ENCODE peak calls at places on chromosomes 11 and 22, in seven cellular contexts. P, D, M, E, Y, O and S are unnamed samples.

GRCh38 chr11:7490535-7490934 is 5.2 kb downstream of the OLFML1 start:
- DNase-seq in Y (no peak), E (no peak), O (no peak), M (no peak), P (no peak), D (no peak), S (no peak)

GRCh38 chr11:78635814-78636506 is 61.3 kb upstream of the NARS2 start:
- DNase-seq in P (no peak), M (no peak), Y (no peak), D (no peak), O (no peak), E (no peak), S (no peak)

GRCh38 chr11:111819161-111820058 is 52.0 kb downstream of the ALG9 start:
- DNase-seq in M (peak), D (no peak), O (peak), E (no peak), Y (no peak), P (no peak), S (no peak)

GRCh38 chr11:7673724-7674434 is 579 bp upstream of the CYB5R2 start:
- DNase-seq in O (peak), P (no peak), D (no peak), M (no peak), E (peak), Y (peak), S (peak)

GRCh38 chr11:59191095-59191494 is 19.2 kb downstream of the DTX4 start:
- DNase-seq in D (no peak), Y (no peak), M (no peak), P (no peak), O (no peak), E (no peak), S (no peak)

GRCh38 chr22:50010676-50011446 is 1.7 kb downstream of the IL17REL start:
- DNase-seq in M (no peak), Y (no peak), E (no peak), P (no peak), O (no peak), D (no peak), S (no peak)

GRCh38 chr11:7239877-7240276 is 11.8 kb upstream of the SYT9 start:
- DNase-seq in O (no peak), Y (no peak), E (no peak), D (no peak), M (no peak), P (no peak), S (no peak)

GRCh38 chr11:75765116-75765515 is 3.5 kb upstream of the DGAT2 start:
- DNase-seq in D (no peak), E (no peak), P (no peak), Y (no peak), O (no peak), M (no peak), S (no peak)

GRCh38 chr22:41280065-41280464 is 5.9 kb downstream of the RANGAP1 start:
- DNase-seq in D (peak), Y (no peak), P (no peak), M (no peak), O (no peak), E (no peak), S (no peak)

GRCh38 chr22:33248927-33249326 is 190.7 kb upstream of the SYN3 start:
- DNase-seq in E (no peak), D (no peak), O (no peak), P (no peak), Y (no peak), M (no peak), S (no peak)

GRCh38 chr22:17753401-17753989 is 20.8 kb downstream of the BID start:
- DNase-seq in D (no peak), Y (no peak), M (peak), E (no peak), P (no peak), O (no peak), S (no peak)

GRCh38 chr11:10602366-10602765 is 33.9 kb upstream of the LYVE1 start:
- DNase-seq in O (no peak), E (no peak), Y (no peak), D (no peak), P (no peak), M (no peak), S (no peak)

GRCh38 chr11:108117746-108118371 is 3.5 kb upstream of the ACAT1 start:
- DNase-seq in D (peak), M (no peak), E (peak), P (no peak), O (no peak), Y (no peak), S (no peak)

GRCh38 chr11:31656051-31656450 is 146.5 kb downstream of the ELP4 start:
- DNase-seq in D (peak), Y (no peak), O (no peak), E (no peak), M (no peak), P (no peak), S (no peak)

GRCh38 chr11:336666-337002 is 16.0 kb upstream of the IFITM3 start:
- DNase-seq in E (no peak), Y (no peak), D (no peak), M (no peak), O (peak), P (no peak), S (no peak)

GRCh38 chr11:114432893-114433292 is 6.4 kb upstream of the REXO2 start:
- DNase-seq in Y (no peak), P (no peak), M (no peak), O (no peak), E (no peak), D (no peak), S (no peak)

GRCh38 chr22:35686298-35686697 is 31.4 kb upstream of the APOL5 start:
- DNase-seq in E (no peak), Y (no peak), O (no peak), P (no peak), D (no peak), M (no peak), S (no peak)

GRCh38 chr11:1738380-1738779 is 12.0 kb downstream of the IFITM10 start:
- DNase-seq in Y (no peak), O (no peak), D (no peak), E (no peak), M (no peak), P (no peak), S (no peak)

GRCh38 chr11:118673361-118674093 is 5.9 kb downstream of the TREH start:
- DNase-seq in E (no peak), M (no peak), Y (no peak), D (no peak), P (no peak), O (no peak), S (no peak)

GRCh38 chr11:8232414-8232813 is 31.3 kb downstream of the LMO1 start:
- DNase-seq in E (no peak), M (no peak), Y (no peak), O (no peak), D (no peak), P (no peak), S (no peak)

GRCh38 chr11:10072841-10073240 is 221.2 kb downstream of the SBF2 start:
- DNase-seq in E (no peak), O (no peak), P (no peak), M (peak), Y (no peak), D (peak), S (no peak)

GRCh38 chr22:50199251-50199721 is 1.5 kb upstream of the SELENOO start:
- DNase-seq in E (no peak), P (no peak), O (no peak), M (no peak), D (no peak), Y (no peak), S (no peak)

GRCh38 chr11:83918471-83918870 is 632.3 kb upstream of the CCDC90B start:
- DNase-seq in D (no peak), Y (no peak), M (no peak), P (peak), O (peak), E (no peak), S (no peak)

GRCh38 chr11:107563702-107564101 is 1.8 kb downstream of the ALKBH8 start:
- DNase-seq in O (peak), Y (peak), M (peak), P (no peak), D (peak), E (peak), S (peak)

GRCh38 chr11:6297831-6298230 is 22.5 kb downstream of the CAVIN3 start:
- DNase-seq in E (no peak), P (no peak), Y (no peak), D (peak), M (no peak), O (no peak), S (no peak)

GRCh38 chr11:116605543-116605942 is 167.2 kb downstream of the BUD13 start:
- DNase-seq in E (peak), Y (peak), M (peak), O (no peak), D (peak), P (no peak), S (no peak)

GRCh38 chr11:34641456-34641855 is 20.6 kb downstream of the EHF start:
- DNase-seq in P (no peak), Y (no peak), D (peak), O (no peak), E (no peak), M (no peak), S (no peak)

GRCh38 chr11:93591247-93591898 is 48.2 kb upstream of the SMCO4 start:
- DNase-seq in D (peak), E (peak), P (no peak), Y (no peak), M (peak), O (no peak), S (no peak)

GRCh38 chr11:60165946-60166345 is 16.9 kb downstream of the MS4A6A start:
- DNase-seq in P (no peak), M (no peak), O (no peak), E (no peak), D (peak), Y (no peak), S (no peak)

GRCh38 chr11:71489311-71490043 is 36.5 kb downstream of the NADSYN1 start:
- DNase-seq in P (no peak), M (peak), D (peak), E (no peak), Y (no peak), O (no peak), S (no peak)

GRCh38 chr11:724063-724732 is 18.2 kb downstream of the EPS8L2 start:
- DNase-seq in D (no peak), M (no peak), E (no peak), Y (peak), P (no peak), O (no peak), S (no peak)

GRCh38 chr11:11732116-11732515 is 109.7 kb upstream of the USP47 start:
- DNase-seq in E (no peak), Y (no peak), M (peak), O (no peak), P (no peak), D (peak), S (no peak)

GRCh38 chr11:134754823-134755198 is 342.8 kb upstream of the B3GAT1 start:
- DNase-seq in Y (no peak), E (no peak), O (no peak), M (no peak), D (no peak), P (no peak), S (no peak)
- TF ChIP-seq CTCF in Y (no peak), E (no peak), O (no peak), M (no peak), D (no peak), P (no peak), S (no peak)

GRCh38 chr22:48576333-48577013 is 1251.2 kb downstream of the BRD1 start:
- DNase-seq in O (no peak), Y (no peak), P (no peak), M (no peak), D (no peak), E (no peak), S (peak)
- TF ChIP-seq CTCF in O (peak), Y (no peak), P (peak), M (peak), D (no peak), E (no peak), S (peak)

GRCh38 chr11:64864473-64865285 is 13.7 kb downstream of the EHD1 start:
- DNase-seq in D (no peak), E (no peak), M (peak), O (peak), P (peak), Y (no peak), S (no peak)
- TF ChIP-seq CTCF in D (no peak), E (no peak), M (no peak), O (no peak), P (no peak), Y (no peak), S (no peak)

DNA sequence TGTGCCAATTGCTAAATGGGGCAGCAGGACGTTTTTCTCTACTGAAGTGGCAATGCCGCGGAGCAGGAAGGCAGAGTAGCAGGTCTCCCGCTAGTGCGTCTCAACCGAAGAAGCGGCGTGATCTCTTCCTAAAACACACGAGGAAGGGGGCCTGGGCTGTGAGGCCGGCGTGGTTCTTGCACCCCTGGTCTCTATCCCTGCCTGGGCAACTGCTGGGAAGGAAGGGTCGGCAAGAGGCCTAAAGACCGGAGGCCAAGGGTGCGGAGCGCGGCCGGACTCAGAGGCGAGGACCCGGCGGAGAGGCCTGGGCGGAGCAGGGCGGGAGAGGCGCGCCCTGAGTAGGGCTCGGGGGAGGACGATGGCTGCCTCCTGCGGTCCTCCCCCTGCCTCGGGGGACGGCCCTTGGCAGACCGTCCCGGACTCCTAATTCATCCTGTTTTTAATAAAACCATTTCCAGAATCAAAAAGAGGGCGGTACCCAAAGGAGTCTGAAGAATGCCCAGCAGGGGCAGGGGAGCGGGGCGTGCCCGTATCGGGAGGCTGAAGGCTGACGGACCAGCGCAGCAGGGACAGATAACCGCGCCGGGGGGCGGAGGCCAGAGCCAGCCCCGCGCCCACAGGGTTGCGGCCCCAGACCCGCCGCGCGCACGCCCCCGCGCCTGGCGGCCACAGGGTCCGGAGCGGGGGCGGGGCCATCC is 559 bp upstream of the APLP2 start:
- DNase-seq in D (peak), E (peak), P (peak), M (peak), O (peak), Y (no peak), S (peak)
- TF ChIP-seq CTCF in D (no peak), E (no peak), P (peak), M (peak), O (peak), Y (peak), S (no peak)

GRCh38 chr11:57340228-57340627 is 2.1 kb downstream of the P2RX3 start:
- DNase-seq in P (no peak), M (no peak), D (peak), Y (peak), E (no peak), O (no peak), S (peak)
- TF ChIP-seq CTCF in P (no peak), M (peak), D (no peak), Y (peak), E (peak), O (no peak), S (no peak)

DNA sequence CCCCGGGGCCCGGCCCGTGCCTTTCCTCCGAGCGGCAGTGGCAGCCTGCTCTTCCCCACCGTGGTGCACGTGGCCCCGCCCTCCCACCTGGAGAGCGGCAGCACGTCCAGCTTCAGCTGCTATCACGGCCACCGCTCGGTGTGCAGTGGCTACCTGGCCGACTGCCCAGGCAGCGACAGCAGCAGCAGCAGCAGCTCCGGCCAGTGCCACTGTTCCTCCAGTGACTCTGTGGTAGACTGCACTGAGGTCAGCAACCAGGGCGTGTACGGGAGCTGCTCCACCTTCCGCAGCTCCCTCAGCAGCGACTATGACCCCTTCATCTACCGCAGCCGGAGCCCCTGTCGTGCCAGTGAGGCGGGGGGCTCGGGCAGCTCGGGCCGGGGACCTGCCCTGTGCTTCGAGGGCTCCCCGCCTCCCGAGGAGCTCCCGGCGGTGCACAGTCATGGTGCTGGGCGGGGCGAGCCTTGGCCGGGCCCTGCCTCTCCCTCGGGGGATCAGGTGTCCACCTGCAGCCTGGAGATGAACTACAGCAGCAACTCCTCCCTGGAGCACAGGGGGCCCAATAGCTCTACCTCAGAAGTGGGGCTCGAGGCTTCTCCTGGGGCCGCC is 11.9 kb downstream of the C22orf31 start:
- DNase-seq in M (no peak), D (no peak), Y (no peak), E (no peak), P (no peak), O (no peak), S (no peak)
- TF ChIP-seq CTCF in M (no peak), D (no peak), Y (no peak), E (no peak), P (no peak), O (no peak), S (no peak)